ENCODE peak calls at places on chromosomes 2 and 18, in five cellular contexts. O is stimulated activated CD4-positive, alpha-beta T cell treated with anti-CD3 and anti-CD28 coated beads, TNF-alpha, amount 100 ng/mL, for 48 hours; X is caudate nucleus; Z is naive thymus-derived CD4-positive, alpha-beta T cell; R is stimulated activated CD8-positive, alpha-beta memory T cell treated with anti-CD3 and anti-CD28 coated beads, Interleukin-7, amount 100 ng/mL, for 48 hours. Q is an unnamed sample.

GRCh38 chr2:238164906-238165287 is 6.1 kb downstream of the ERFE start:
- DNase-seq in O (no peak), X (no peak), Z (no peak), R (no peak), Q (no peak)

GRCh38 chr2:65436169-65436824 is 3.9 kb upstream of the SPRED2 start:
- DNase-seq in O (no peak), X (peak; percentile 62), Z (no peak), R (no peak), Q (peak; percentile 70)

GRCh38 chr18:48600046-48600745 is 61.4 kb downstream of the CTIF start:
- DNase-seq in O (no peak), X (no peak), Z (no peak), R (no peak), Q (no peak)

GRCh38 chr2:186575302-186575701 is 14.6 kb upstream of the ITGAV start:
- DNase-seq in O (no peak), X (no peak), Z (no peak), R (no peak), Q (peak; percentile 47)

GRCh38 chr18:34592961-34593382 is 117.1 kb upstream of the DTNA start:
- DNase-seq in O (no peak), X (peak; percentile 19), Z (no peak), R (no peak), Q (no peak)

GRCh38 chr2:28348149-28348567 is 44.5 kb upstream of the FOSL2 start:
- DNase-seq in O (no peak), X (no peak), Z (peak; percentile 30), R (no peak), Q (no peak)

GRCh38 chr2:215607790-215608189 is 171.9 kb upstream of the FN1 start:
- DNase-seq in O (no peak), X (no peak), Z (no peak), R (no peak), Q (no peak)

GRCh38 chr2:239692348-239692747 is 291.5 kb upstream of the HDAC4 start:
- DNase-seq in O (no peak), X (no peak), Z (no peak), R (no peak), Q (no peak)

GRCh38 chr2:60657673-60658072 is 98.4 kb upstream of the PAPOLG start:
- DNase-seq in O (no peak), X (no peak), Z (no peak), R (no peak), Q (no peak)

GRCh38 chr18:1499265-1499664 is 594.6 kb downstream of the ADCYAP1 start:
- DNase-seq in O (no peak), X (no peak), Z (no peak), R (no peak), Q (no peak)

GRCh38 chr2:38806001-38806400 is 28.0 kb downstream of the GEMIN6 start:
- DNase-seq in O (no peak), X (no peak), Z (no peak), R (no peak), Q (no peak)

Q was measured in HL-60.